ENCODE peak calls at places on chromosomes 16 and 17, in four cellular contexts. W is IMR-90, L is neuronal stem cell, V is trophoblast cell. U is an unnamed sample.

GRCh38 chr17:13793951-13794350 is 192.2 kb upstream of the HS3ST3A1 start:
- DNase-seq in V (no peak), L (no peak), W (no peak), U (no peak)

GRCh38 chr17:18319604-18320256 is 4.6 kb downstream of the SMCR8 start:
- DNase-seq in V (peak), W (peak), L (no peak), U (peak)

GRCh38 chr16:83105279-83106077 is 478.7 kb downstream of the CDH13 start:
- DNase-seq in L (no peak), W (no peak), V (no peak), U (no peak)

GRCh38 chr17:29807520-29808361 is 122.3 kb downstream of the SSH2 start:
- DNase-seq in L (peak), V (peak), W (peak), U (peak)

GRCh38 chr16:1556254-1556653 is 22.8 kb downstream of the TMEM204 start:
- DNase-seq in L (no peak), V (no peak), W (no peak), U (no peak)

GRCh38 chr16:82083710-82084353 is 48.8 kb downstream of the HSD17B2 start:
- DNase-seq in W (no peak), L (no peak), V (no peak), U (no peak)

GRCh38 chr17:33121272-33121671 is 129.6 kb downstream of the SPACA3 start:
- DNase-seq in W (no peak), V (no peak), L (no peak), U (no peak)

GRCh38 chr17:63435681-63436522 is 10.2 kb downstream of the CYB561 start:
- DNase-seq in W (no peak), L (no peak), V (peak), U (peak)

GRCh38 chr16:70694517-70695218 is 8.8 kb upstream of the MTSS2 start:
- DNase-seq in W (no peak), L (no peak), V (no peak), U (no peak)

GRCh38 chr16:6571044-6571443 is 761.6 kb upstream of the RBFOX1 start:
- DNase-seq in L (no peak), W (no peak), V (no peak), U (peak)

GRCh38 chr17:61463068-61463980 is 11.1 kb downstream of the TBX4 start:
- DNase-seq in W (no peak), V (no peak), L (no peak), U (peak)

GRCh38 chr17:31318298-31319190 is 2.9 kb downstream of the EVI2A start:
- DNase-seq in V (peak), W (peak), L (no peak), U (no peak)

GRCh38 chr16:64450170-64450569 is 671.7 kb downstream of the CDH11 start:
- DNase-seq in W (peak), L (no peak), V (no peak), U (no peak)

GRCh38 chr17:27428781-27429505 is 27.3 kb upstream of the KSR1 start:
- DNase-seq in W (no peak), L (no peak), V (no peak), U (no peak)

DNA sequence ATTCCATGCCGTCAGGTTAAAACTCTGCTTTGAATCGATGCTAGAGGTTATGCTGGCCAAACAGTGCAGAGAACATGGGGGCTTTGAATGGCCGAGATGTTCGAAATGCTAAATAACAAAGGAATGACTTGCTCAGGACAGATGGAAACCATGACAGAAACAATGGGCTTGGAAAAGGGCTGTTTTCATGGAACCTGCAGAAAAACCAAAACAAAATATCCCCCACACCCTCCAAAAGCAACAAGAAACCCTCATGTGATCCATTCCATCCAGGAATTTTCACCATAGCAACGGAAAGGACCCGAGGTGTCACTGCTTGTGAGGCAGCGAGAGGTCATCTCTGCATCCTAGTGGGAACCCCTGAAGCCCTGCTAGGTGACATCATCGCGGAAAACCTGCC is 25.5 kb downstream of the GPRC5B start:
- DNase-seq in V (peak), L (no peak), W (no peak), U (no peak)
- H3K23ac ChIP-seq in V (no peak), L (no peak), W (no peak), U (no peak)

GRCh38 chr16:66522816-66523590 is 26.9 kb downstream of the TK2 start:
- DNase-seq in V (no peak), W (no peak), L (no peak), U (no peak)

GRCh38 chr16:66525396-66526180 is 24.3 kb downstream of the TK2 start:
- DNase-seq in L (no peak), V (peak), W (no peak), U (no peak)

GRCh38 chr16:66521951-66522771 is 27.8 kb downstream of the TK2 start:
- DNase-seq in W (peak), V (peak), L (no peak), U (no peak)

GRCh38 chr16:66524601-66525164 is 25.2 kb downstream of the TK2 start:
- DNase-seq in W (no peak), L (no peak), V (no peak), U (no peak)

DNA sequence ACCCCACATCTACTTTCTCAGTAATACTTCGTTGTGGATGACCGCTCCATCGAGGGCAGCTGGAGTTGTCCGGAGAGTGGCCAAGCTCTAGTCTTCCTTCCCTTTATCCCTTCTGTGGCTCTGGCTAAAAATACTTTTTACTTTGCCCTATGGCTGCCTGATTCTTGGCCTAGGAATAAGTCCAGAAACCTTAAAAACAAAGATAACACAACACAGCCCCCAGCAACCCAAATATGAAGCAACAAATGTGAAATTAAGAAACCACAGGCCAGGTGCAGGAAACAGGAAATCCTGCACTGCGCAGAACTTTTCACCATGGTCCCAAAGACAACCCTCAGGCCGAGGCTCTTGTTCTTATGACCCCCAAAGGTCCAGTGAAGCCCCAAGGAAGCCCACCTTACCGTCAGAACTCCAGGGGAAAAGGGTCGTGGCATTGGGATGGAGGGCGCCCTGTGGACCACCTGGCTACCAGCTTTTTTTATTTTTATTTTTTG is 26.0 kb downstream of the TK2 start:
- DNase-seq in L (no peak), W (no peak), V (no peak), U (no peak)
- H3K9ac ChIP-seq in L (no peak), W (no peak), V (no peak), U (no peak)

DNA sequence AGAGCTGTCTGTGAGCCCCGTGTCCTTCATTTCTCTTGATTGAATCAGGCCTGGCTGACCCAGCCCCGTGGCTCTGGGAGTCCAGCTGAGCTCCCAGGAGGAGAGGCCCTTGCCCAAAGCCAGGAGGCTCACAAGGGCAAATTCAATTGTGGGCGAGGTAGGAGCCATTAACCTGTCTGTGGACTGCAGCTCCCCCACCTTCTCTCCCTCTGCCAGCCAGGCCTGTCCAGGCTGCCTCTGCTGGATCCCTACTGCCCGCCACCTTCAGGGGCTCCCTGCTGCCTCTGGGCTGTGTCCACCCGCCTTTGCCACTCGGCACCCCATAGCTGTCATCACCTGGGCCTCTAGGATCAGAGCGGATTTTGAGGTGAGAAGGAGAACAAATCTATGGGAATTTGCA is 61.9 kb downstream of the RTN4RL1 start:
- DNase-seq in L (no peak), V (no peak), W (no peak), U (no peak)
- H3K23ac ChIP-seq in L (no peak), V (no peak), W (no peak), U (no peak)

GRCh38 chr16:51150894-51151320 is at the start of gene SALL1:
- DNase-seq in L (no peak), W (no peak), V (no peak), U (no peak)

GRCh38 chr16:51151435-51151950 is 423 bp upstream of the SALL1 start:
- DNase-seq in W (peak), V (no peak), L (peak), U (peak)

GRCh38 chr16:51153275-51153991 is 2.4 kb upstream of the SALL1 start:
- DNase-seq in V (no peak), W (no peak), L (no peak), U (peak)

GRCh38 chr16:51152691-51153261 is 1.7 kb upstream of the SALL1 start:
- DNase-seq in W (peak), V (no peak), L (no peak), U (no peak)

GRCh38 chr16:51151951-51152663 is 1.0 kb upstream of the SALL1 start:
- DNase-seq in V (no peak), W (peak), L (peak), U (peak)
- H3K9ac ChIP-seq in V (no peak), W (peak), L (peak), U (peak)

DNA sequence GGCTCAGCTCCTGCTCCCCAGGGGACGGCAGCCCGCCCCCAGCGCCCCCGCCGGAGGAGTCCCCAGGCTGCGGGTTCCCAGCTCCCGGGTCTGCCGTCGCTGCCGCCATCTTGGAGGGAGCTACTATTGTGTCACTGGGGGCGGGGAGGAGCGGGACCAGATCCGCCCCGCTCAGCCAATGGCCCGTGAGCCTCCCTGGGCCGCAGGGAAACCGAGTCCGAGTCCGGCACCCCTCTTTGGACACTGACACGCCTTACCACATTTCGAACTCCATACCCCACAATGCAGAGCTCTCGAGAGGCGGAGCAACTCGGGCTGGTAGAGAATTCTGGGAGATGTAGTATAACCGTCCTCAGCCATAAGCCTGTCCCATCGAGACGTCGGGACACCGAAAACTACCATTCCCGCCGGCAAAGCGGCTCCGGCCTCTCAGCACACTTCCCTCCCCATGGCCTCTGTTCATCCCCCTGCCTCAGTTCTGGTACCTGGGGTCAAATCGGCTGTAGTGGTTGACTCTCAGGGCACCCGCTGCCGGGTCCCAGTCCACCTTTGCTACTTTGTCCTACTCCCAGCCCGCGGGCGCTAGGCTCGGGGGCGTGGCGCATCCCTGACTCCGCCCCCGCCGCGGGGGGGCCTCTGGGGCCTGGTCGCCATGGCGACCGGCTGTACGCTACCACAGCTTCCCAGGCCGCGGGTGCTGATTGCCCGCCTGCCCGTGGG is at the start of the genes RANBP10 and TSNAXIP1:
- DNase-seq in W (peak), L (peak), V (peak), U (peak)
- H3K23ac ChIP-seq in W (peak), L (peak), V (no peak), U (no peak)

GRCh38 chr17:68527314-68527713 is 15.1 kb downstream of the PRKAR1A start:
- DNase-seq in W (no peak), L (no peak), V (peak), U (no peak)
- H3K9ac ChIP-seq in W (no peak), L (no peak), V (no peak), U (no peak)

DNA sequence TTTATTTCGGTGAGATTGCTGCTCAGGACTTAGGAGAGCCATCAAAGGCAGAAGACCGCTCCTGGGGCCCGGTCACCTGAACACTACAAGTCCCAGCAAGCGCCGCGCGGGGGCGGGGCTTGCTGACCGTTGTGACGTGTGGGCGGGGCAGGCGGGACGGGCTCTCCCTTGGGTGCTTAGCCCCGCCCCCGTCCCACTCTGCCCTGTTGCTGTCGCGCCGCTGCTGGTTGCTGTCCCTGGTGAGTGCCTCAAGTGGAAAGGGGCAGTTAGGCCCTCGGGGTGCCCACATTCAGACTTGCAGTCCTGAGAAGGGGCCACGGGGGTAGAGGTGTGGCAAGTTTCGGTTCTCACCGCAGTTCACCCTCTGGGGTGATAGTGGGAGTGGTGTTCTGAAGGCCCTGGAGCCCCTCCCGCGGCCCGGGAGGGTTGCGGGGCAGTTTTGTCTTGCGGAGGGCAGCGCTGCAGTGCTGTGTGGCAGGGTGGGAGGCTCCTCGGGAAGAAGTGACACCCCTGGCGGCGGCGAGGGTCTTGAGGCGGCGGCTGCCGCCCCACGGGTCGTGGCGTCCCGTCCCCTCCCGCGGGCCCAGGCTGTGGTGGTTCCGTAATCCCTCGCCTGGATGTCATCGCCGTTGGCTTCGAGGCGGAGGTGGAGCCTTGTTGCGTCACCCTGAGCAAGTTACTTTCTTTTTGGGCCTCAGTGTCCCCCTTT is at the start of gene CALCOCO2:
- DNase-seq in W (peak), L (peak), V (peak), U (peak)
- H3K23ac ChIP-seq in W (peak), L (peak), V (no peak), U (no peak)